ENCODE peak calls at places on chromosomes 1 and 21, in eight cellular contexts. K, L, E, D, S, I, G and M are unnamed samples. For H3K9me3 and H3K4me1, the result is how much of the 10 kb centered on the place peaks cover.

GRCh38 chr1:1877852-1878436 is 12.9 kb downstream of the GNB1 start:
- DNase-seq in K (no peak), L (no peak), E (no peak), D (no peak), S (no peak), I (no peak), G (no peak), M (no peak)

GRCh38 chr1:191590578-191590977 is 567.7 kb upstream of the RGS18 start:
- DNase-seq in K (no peak), L (no peak), E (no peak), D (no peak), S (no peak), I (peak), G (no peak), M (no peak)

GRCh38 chr1:25619101-25619890 is 2.7 kb downstream of the MAN1C1 start:
- DNase-seq in K (no peak), L (peak), E (peak), D (no peak), S (peak), I (peak), G (peak), M (peak)

GRCh38 chr1:50326026-50326425 is 97.2 kb downstream of the DMRTA2 start:
- DNase-seq in K (no peak), L (no peak), E (no peak), D (no peak), S (no peak), I (no peak), G (no peak), M (no peak)

GRCh38 chr1:79848316-79848715 is 841.8 kb upstream of the ADGRL4 start:
- DNase-seq in K (no peak), L (no peak), E (no peak), D (no peak), S (no peak), I (no peak), G (no peak), M (no peak)

GRCh38 chr21:31335957-31336738 is 7.9 kb downstream of the TIAM1 start:
- DNase-seq in K (no peak), L (no peak), E (no peak), D (no peak), S (no peak), I (no peak), G (no peak), M (no peak)

GRCh38 chr1:57137980-57138379 is 172.2 kb upstream of the C8B start:
- DNase-seq in K (no peak), L (no peak), E (no peak), D (no peak), S (no peak), I (no peak), G (no peak), M (no peak)

GRCh38 chr1:109980324-109981127 is 4.0 kb upstream of the AHCYL1 start:
- DNase-seq in K (no peak), L (peak), E (peak), D (no peak), S (peak), I (no peak), G (peak), M (no peak)

GRCh38 chr1:48878191-48878940 is 101.7 kb upstream of the BEND5 start:
- DNase-seq in K (no peak), L (no peak), E (no peak), D (no peak), S (no peak), I (no peak), G (no peak), M (no peak)

GRCh38 chr21:15195768-15196167 is 131.0 kb upstream of the NRIP1 start:
- DNase-seq in K (no peak), L (no peak), E (no peak), D (no peak), S (no peak), I (no peak), G (no peak), M (no peak)

DNA sequence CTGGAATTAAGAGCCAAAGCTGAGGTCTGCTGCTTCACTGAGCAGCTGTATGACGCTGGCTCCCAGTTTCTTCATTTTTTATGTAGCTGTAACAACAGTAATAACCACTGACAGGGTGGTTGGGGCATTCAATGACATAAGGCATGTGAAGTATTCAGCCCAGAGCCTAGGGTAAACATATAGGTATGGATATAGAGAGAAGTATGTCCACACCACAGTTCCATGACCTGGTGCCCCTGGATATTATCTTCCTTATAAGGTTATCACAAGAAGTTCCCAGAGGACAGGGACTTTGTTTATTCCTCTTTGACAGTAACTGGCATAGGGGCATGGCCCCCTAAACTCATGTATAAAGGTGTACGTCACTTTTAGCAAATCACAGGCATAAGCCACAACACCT is 14.7 kb downstream of the RAB42 start:
- DNase-seq in K (no peak), L (no peak), E (no peak), D (no peak), S (no peak), I (no peak), G (no peak), M (no peak)
- H3K9me3 ChIP-seq in K (under half), L (under half), E (under half), D (under half), S (under half), I (under half), G (under half), M (under half)

GRCh38 chr1:20724364-20725188 is 6.8 kb upstream of the KIF17 start:
- DNase-seq in K (no peak), L (peak), E (peak), D (no peak), S (no peak), I (no peak), G (peak), M (peak)
- H3K27ac ChIP-seq in K (no peak), L (no peak), E (no peak), D (no peak), S (no peak), I (no peak), G (no peak), M (no peak)

DNA sequence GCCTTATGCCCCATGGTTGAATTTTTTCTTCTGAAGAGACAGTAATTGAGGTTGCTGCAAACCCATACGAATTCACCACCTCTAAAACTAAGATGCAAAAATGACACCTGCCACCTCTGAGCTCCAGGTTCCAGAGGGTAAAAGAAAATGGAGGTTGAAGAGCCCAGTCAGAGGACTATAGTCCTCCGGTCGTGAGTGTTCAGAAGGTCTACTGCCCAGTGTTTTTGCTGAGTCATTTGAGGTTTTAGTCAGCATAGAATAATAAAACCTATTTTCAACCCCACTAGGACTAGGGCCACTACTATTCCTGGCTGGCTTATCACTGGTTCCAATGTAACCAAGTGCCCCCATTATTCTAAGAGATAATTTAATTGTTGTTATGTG is 12.9 kb upstream of the SLAMF7 start:
- DNase-seq in K (no peak), L (no peak), E (no peak), D (no peak), S (no peak), I (no peak), G (no peak), M (no peak)
- H3K4me1 ChIP-seq in K (under half), L (under half), E (under half), D (under half), S (under half), I (under half), G (under half), M (under half)

GRCh38 chr1:246709845-246710244 is 14.4 kb upstream of the SCCPDH start:
- DNase-seq in K (no peak), L (no peak), E (no peak), D (no peak), S (no peak), I (no peak), G (no peak), M (no peak)
- H3K9me3 ChIP-seq in K (under half), L (under half), E (under half), D (under half), S (under half), I (under half), G (under half), M (under half)

DNA sequence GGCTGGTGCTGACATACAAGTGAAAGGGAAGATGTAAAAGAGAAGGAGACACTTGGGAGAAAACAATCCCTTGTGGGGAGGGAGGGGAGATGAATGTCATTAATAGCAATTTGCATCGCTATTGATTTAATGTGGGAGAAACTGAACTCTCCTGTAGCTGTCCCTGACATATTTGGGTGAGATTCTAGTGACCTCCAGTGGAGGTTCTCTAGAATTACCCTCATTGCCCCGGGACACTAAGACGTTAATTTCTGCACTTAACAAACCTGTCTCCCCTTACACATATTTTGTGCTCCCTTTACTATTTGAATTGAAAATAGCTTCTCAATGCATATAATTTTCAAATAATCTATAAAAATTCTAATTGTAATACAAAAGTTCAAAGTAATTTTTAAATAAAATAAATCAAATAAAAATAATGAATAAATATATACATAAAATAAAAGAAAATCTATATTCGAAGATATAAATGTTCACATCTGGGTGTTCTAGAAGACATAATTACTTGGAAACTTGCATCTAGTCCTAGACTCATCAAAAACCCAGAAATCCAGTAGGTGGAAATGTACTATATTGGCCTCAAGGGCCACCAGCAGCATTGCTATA is 283.0 kb downstream of the LMX1A start:
- DNase-seq in K (no peak), L (no peak), E (no peak), D (no peak), S (no peak), I (peak), G (peak), M (no peak)
- H3K27ac ChIP-seq in K (no peak), L (no peak), E (no peak), D (no peak), S (no peak), I (no peak), G (no peak), M (peak)

DNA sequence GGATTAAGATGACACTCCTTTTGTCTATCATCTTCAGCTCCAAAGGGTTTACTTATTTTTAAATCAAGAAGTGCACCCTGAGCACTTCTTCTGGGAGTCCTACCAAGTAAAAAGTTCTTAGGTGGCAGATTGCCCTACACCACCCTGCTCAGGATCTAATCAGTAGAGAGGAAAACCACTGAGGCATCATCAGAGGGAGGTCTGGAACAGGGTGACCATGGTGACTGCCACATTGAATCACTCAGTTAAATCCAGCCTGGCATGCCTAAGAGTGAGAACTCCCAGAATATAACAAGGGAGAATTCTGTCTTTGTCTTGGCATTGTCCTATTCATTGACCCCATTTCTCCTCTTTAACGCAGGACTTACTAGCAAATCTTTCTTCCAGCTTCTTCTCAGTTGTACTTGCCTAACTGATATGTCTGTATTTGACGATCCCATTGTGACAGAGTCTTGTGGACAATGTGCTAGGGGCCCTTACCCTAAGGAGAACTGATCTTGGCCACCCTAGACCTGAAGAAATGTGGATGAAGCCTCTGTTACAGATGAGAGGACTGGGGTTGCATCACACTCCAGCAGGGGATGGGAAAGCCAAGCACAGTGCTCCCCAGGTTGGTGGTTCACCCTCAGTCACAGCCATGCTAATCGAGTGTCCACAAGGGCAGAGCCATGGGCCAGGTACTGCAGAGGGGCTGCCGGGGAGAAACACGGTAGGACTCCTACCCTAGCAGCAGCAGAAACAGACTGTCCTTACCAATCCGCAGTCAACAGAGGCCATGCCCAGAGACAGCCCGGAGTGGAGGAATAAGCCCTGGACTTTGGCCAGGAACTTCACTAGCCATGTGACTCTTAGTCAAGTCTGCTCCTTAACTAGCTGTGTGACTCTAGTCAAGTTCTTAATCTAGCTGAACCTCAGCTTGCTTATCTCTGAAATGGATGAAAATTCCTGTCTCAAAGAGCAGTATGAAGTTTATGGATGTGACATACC is 15.4 kb downstream of the PKP1 start:
- DNase-seq in K (no peak), L (no peak), E (no peak), D (no peak), S (no peak), I (no peak), G (no peak), M (no peak)
- H3K4me1 ChIP-seq in K (under half), L (under half), E (under half), D (under half), S (under half), I (under half), G (under half), M (under half)

DNA sequence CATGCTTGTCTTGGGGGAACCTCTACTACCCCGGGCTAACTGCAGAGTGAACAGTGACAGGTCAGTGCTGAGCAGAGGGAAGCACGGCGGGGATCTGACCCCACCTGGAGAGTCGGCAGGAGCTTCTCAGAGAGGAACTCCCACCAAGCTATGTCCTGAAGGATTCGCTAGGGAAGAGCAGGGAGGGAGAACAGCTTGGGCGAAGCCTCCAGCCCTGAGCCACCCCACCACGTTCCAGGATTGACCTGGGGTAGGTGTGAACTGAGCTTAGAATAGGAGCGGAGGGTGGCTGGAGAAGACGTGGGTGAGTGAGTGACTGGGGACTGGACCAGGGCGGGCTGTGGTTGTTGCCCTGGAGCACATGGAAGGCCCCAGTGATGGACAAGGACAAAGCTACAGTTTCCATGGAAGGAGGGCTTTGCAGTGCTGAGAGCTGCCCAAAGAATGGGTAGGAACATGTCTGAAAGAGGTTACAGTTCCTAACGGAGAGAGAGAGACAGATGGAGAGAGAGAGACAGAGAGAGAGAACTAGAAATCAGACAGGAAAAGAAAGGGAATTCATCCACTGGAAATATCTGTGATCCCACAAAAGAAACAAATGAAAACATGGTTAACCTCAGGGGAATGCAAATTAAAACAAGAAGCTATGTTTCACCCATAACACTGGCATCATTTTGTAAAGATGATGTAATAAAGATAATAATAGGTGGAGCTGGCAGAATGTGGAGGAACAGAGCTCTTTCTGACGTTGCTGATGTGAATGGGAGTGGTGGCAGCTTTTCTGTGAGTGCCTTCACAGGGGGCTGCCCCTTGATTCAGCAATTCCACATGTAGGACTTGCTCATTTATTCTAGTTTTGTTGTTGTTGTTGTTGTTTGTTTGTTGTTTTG is 17.2 kb downstream of the BSND start:
- DNase-seq in K (no peak), L (peak), E (peak), D (no peak), S (no peak), I (no peak), G (no peak), M (no peak)
- H3K9me3 ChIP-seq in K (under half), L (under half), E (under half), D (under half), S (under half), I (under half), G (under half), M (under half)